ENCODE peak calls at places on chromosomes 2 and 18, in five cellular contexts. H is IMR-90, F is neuronal stem cell, T is H9, N is H1. O is an unnamed sample.

GRCh38 chr18:47595816-47596501 is 334.5 kb downstream of the SMAD2 start:
- DNase-seq in N (peak; percentile 86), F (no peak), T (peak; percentile 48), H (no peak), O (no peak)

GRCh38 chr2:17620280-17620679 is 79.8 kb downstream of the VSNL1 start:
- DNase-seq in T (peak; percentile 38), N (no peak), F (no peak), H (peak; percentile 4), O (no peak)

GRCh38 chr2:118846667-118847446 is 591 bp downstream of the EN1 start:
- DNase-seq in H (no peak), F (peak; percentile 36), N (peak; percentile 59), T (peak; percentile 45), O (no peak)

GRCh38 chr2:146847846-146848245 is 997.0 kb upstream of the ACVR2A start:
- DNase-seq in H (no peak), T (no peak), N (no peak), F (no peak), O (no peak)

GRCh38 chr18:80171190-80171872 is 62.3 kb downstream of the ADNP2 start:
- DNase-seq in N (peak; percentile 96), T (peak; percentile 69), H (peak; percentile 69), F (no peak), O (peak; percentile 83)

GRCh38 chr18:66724664-66725356 is 120.9 kb upstream of the CDH19 start:
- DNase-seq in F (no peak), T (no peak), H (no peak), N (no peak), O (no peak)

GRCh38 chr18:32893915-32894314 is 121.1 kb upstream of the KLHL14 start:
- DNase-seq in H (no peak), N (no peak), F (no peak), T (no peak), O (no peak)

GRCh38 chr2:179180242-179180641 is 84.4 kb downstream of the SESTD1 start:
- DNase-seq in F (no peak), N (no peak), T (no peak), H (no peak), O (no peak)

GRCh38 chr18:61435064-61435652 is 101.9 kb downstream of the CDH20 start:
- DNase-seq in T (peak; percentile 34), F (no peak), H (peak; percentile 10), N (no peak), O (peak; percentile 15)

GRCh38 chr18:32010124-32010745 is 8.4 kb upstream of the RNF125 start:
- DNase-seq in N (no peak), F (no peak), T (peak; percentile 30), H (no peak), O (no peak)

DNA sequence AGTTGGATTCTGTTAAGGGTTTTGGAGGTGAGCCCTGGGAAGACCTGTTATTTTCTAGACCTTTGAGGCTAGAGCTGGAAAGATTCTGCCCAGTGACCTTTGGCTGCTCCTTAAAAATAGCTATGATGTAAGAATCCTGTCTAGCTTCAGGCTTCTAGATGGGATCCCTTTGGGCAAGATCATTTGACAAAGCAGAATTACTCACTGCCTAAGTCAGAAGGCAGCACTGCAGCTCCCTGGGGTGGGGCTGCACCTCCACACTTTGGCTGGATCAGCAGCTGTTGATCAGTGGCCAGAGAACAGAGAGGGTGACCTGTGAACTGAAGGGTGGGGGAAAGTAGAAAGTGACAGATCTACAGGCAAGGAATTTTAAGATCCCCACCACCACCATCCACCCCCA is 103.8 kb downstream of the ASAP2 start:
- DNase-seq in F (no peak), H (peak; percentile 82), N (no peak), T (no peak), O (peak; percentile 85)
- H3K9ac ChIP-seq in F (no peak overlapping the region), H (no peak overlapping the region), N (no peak overlapping the region), T (no peak overlapping the region), O (peak overlapping the region; percentile 79)

GRCh38 chr18:35517715-35518114 is 20.0 kb upstream of the INO80C start:
- DNase-seq in N (no peak), T (no peak), F (no peak), H (no peak), O (no peak)
- H3K18ac ChIP-seq in N (no peak overlapping the region), T (no peak overlapping the region), F (no peak overlapping the region), H (no peak overlapping the region), O (no peak overlapping the region)

GRCh38 chr2:162221064-162221463 is 22.2 kb downstream of the FAP start:
- DNase-seq in N (peak; percentile 91), T (peak; percentile 89), H (peak; percentile 55), F (peak; percentile 48), O (peak; percentile 66)
- H4K91ac ChIP-seq in N (no peak overlapping the region), T (no peak overlapping the region), H (peak overlapping the region; percentile 68), F (no peak overlapping the region), O (no peak overlapping the region)

GRCh38 chr18:45280486-45281263 is 334.6 kb upstream of the SLC14A2 start:
- DNase-seq in T (no peak), N (no peak), F (no peak), H (no peak), O (no peak)
- H3K9ac ChIP-seq in T (no peak overlapping the region), N (no peak overlapping the region), F (no peak overlapping the region), H (no peak overlapping the region), O (no peak overlapping the region)

DNA sequence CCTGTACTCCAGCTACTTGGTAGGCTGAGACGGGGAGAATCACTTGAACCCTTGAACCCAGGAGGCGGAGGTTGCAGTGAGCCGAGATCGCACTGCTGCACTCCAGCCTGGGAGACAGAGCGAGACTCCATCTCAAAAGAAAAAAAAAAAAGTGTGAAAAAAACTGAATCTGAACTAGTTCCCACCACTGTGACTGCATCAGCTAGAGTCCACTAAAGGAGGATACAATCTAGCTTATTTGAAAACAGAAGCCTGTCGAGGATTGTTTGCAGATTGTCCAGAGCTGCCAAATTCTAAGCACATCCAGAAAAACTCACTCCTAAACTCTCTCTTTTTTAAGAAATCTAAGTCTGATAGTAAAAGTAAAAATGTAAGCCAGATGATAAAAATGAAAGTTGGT is 10.6 kb downstream of the GFPT1 start:
- DNase-seq in N (no peak), T (no peak), F (no peak), H (no peak), O (no peak)
- H3K18ac ChIP-seq in N (no peak overlapping the region), T (no peak overlapping the region), F (no peak overlapping the region), H (no peak overlapping the region), O (no peak overlapping the region)

GRCh38 chr2:66431840-66432511 is 2.9 kb upstream of the MEIS1 start:
- DNase-seq in N (no peak), T (no peak), F (no peak), H (no peak), O (peak; percentile 42)

GRCh38 chr2:66433945-66434678 is 813 bp upstream of the MEIS1 start:
- DNase-seq in F (no peak), T (peak; percentile 63), H (peak; percentile 76), N (peak; percentile 78), O (peak; percentile 92)

GRCh38 chr2:66433695-66433944 is 1.3 kb upstream of the MEIS1 start:
- DNase-seq in T (no peak), F (no peak), H (no peak), N (no peak), O (no peak)

GRCh38 chr2:66434679-66435548 is at the start of gene MEIS1:
- DNase-seq in F (no peak), H (peak; percentile 100), N (peak; percentile 78), T (peak; percentile 90), O (peak; percentile 99)

GRCh38 chr2:66432801-66433694 is 1.9 kb upstream of the MEIS1 start:
- DNase-seq in T (peak; percentile 93), H (peak; percentile 98), F (peak; percentile 94), N (peak; percentile 88), O (peak; percentile 98)
- H4K91ac ChIP-seq in T (no peak overlapping the region), H (peak overlapping the region; percentile 91), F (no peak overlapping the region), N (no peak overlapping the region), O (peak overlapping the region; percentile 48)

GRCh38 chr2:217713395-217714267 is 289.2 kb downstream of the TNS1 start:
- DNase-seq in N (peak; percentile 97), T (peak; percentile 84), F (peak; percentile 79), H (peak; percentile 72), O (peak; percentile 75)
- H3K9ac ChIP-seq in N (no peak overlapping the region), T (no peak overlapping the region), F (no peak overlapping the region), H (peak overlapping the region; percentile 87), O (peak overlapping the region; percentile 74)

O was measured in mesenchymal stem cell.